ENCODE peak calls at places on chromosomes 16 and 17, in five cellular contexts. V is stimulated activated CD8-positive, alpha-beta memory T cell treated with anti-CD3 and anti-CD28 coated beads, Interleukin-4, amount 100 ng/mL, for 24 hours; Q is RWPE1; K is lower leg skin; G is CD8-positive, alpha-beta memory T cell. R is an unnamed sample.

GRCh38 chr16:30786936-30787612 is at the start of gene ZNF629:
- DNase-seq in Q (peak; percentile 62), V (no peak), K (peak; percentile 62), G (no peak), R (no peak)

GRCh38 chr17:28942925-28943324 is 8.4 kb downstream of the PHF12 start:
- DNase-seq in K (no peak), Q (no peak), G (no peak), V (no peak), R (no peak)

GRCh38 chr16:81830845-81831600 is 51.9 kb downstream of the PLCG2 start:
- DNase-seq in G (no peak), V (no peak), K (no peak), Q (no peak), R (no peak)

GRCh38 chr17:57570740-57571344 is 174.3 kb downstream of the CCDC182 start:
- DNase-seq in K (no peak), V (no peak), Q (no peak), G (no peak), R (no peak)

GRCh38 chr17:81348097-81349055 is 46.9 kb upstream of the BAHCC1 start:
- DNase-seq in G (no peak), Q (no peak), V (no peak), K (no peak), R (no peak)

GRCh38 chr17:55177159-55177913 is 87.4 kb upstream of the HLF start:
- DNase-seq in Q (no peak), V (no peak), K (no peak), G (no peak), R (no peak)

GRCh38 chr17:34571428-34572130 is 7.8 kb upstream of the TMEM132E start:
- DNase-seq in G (no peak), Q (no peak), V (no peak), K (no peak), R (no peak)

GRCh38 chr17:39969375-39969774 is 6.6 kb downstream of the GSDMA start:
- DNase-seq in V (no peak), G (no peak), Q (no peak), K (no peak), R (no peak)

GRCh38 chr17:34437188-34437587 is 74.2 kb upstream of the CCL1 start:
- DNase-seq in Q (no peak), G (no peak), V (no peak), K (no peak), R (no peak)

GRCh38 chr17:50491510-50491909 is 12.8 kb downstream of the RSAD1 start:
- DNase-seq in G (no peak), V (no peak), Q (no peak), K (no peak), R (no peak)

GRCh38 chr17:48731355-48731754 is 2.8 kb upstream of the HOXB13 start:
- DNase-seq in K (no peak), G (no peak), V (no peak), Q (no peak), R (no peak)

GRCh38 chr16:61277849-61278248 is 758.4 kb downstream of the CDH8 start:
- DNase-seq in V (no peak), G (no peak), Q (no peak), K (no peak), R (no peak)

GRCh38 chr16:66248096-66248495 is 118.4 kb upstream of the CDH5 start:
- DNase-seq in V (no peak), G (no peak), K (peak; percentile 78), Q (no peak), R (no peak)

GRCh38 chr17:44501866-44502265 is 1.3 kb downstream of the GPATCH8 start:
- DNase-seq in K (no peak), V (no peak), Q (no peak), G (no peak), R (no peak)

GRCh38 chr17:77649717-77650211 is 308.7 kb upstream of the TNRC6C start:
- DNase-seq in V (no peak), K (no peak), Q (peak; percentile 39), G (no peak), R (no peak)

GRCh38 chr17:2736956-2737355 is 12.5 kb downstream of the CCDC92B start:
- DNase-seq in V (no peak), G (no peak), Q (peak; percentile 95), K (no peak), R (no peak)

GRCh38 chr16:554640-555413 is 5.4 kb upstream of the PRR35 start:
- DNase-seq in V (no peak), Q (peak; percentile 72), K (no peak), G (no peak), R (no peak)

GRCh38 chr16:28935924-28936783 is 4.4 kb downstream of the CD19 start:
- DNase-seq in K (peak; percentile 65), Q (peak; percentile 90), V (peak; percentile 74), G (peak; percentile 78), R (no peak)

GRCh38 chr16:4743217-4743897 is 9.0 kb downstream of the DNAAF8 start:
- DNase-seq in Q (no peak), V (no peak), K (no peak), G (no peak), R (no peak)

R was measured in brain pericyte.